ENCODE peak calls at places on chromosomes 2 and 18, in four cellular contexts. B, J, H and R are unnamed samples.

GRCh38 chr2:39642054-39642742 is 23.5 kb upstream of the TMEM178A start:
- DNase-seq in B (peak; percentile 80), J (peak; percentile 12), H (peak; percentile 13), R (peak; percentile 25)

GRCh38 chr2:24359701-24360049 is 661 bp downstream of the ITSN2 start:
- DNase-seq in B (no peak), J (peak; percentile 38), H (no peak), R (no peak)

GRCh38 chr2:119190726-119191125 is 32.2 kb upstream of the C1QL2 start:
- DNase-seq in B (no peak), J (no peak), H (no peak), R (no peak)

GRCh38 chr18:79546781-79547272 is 132.8 kb upstream of the CTDP1 start:
- DNase-seq in B (no peak), J (no peak), H (no peak), R (no peak)

GRCh38 chr2:20661028-20661980 is 5.6 kb upstream of the GDF7 start:
- DNase-seq in B (peak; percentile 78), J (peak; percentile 83), H (peak; percentile 69), R (peak; percentile 74)

GRCh38 chr2:10901160-10901559 is 10.6 kb upstream of the KCNF1 start:
- DNase-seq in B (no peak), J (no peak), H (peak; percentile 33), R (no peak)

GRCh38 chr2:157880927-157881326 is 4.8 kb upstream of the ACVR1 start:
- DNase-seq in B (no peak), J (no peak), H (no peak), R (no peak)

GRCh38 chr18:415627-416612 is 84.6 kb downstream of the COLEC12 start:
- DNase-seq in B (no peak), J (no peak), H (no peak), R (no peak)

GRCh38 chr2:151973901-151974199 is 125.0 kb downstream of the CACNB4 start:
- DNase-seq in B (peak; percentile 66), J (no peak), H (no peak), R (no peak)

GRCh38 chr2:8574196-8575010 is 107.5 kb upstream of the ID2 start:
- DNase-seq in B (peak; percentile 90), J (no peak), H (no peak), R (no peak)

GRCh38 chr2:120430957-120431356 is 85.0 kb downstream of the INHBB start:
- DNase-seq in B (no peak), J (no peak), H (no peak), R (no peak)

GRCh38 chr2:171566099-171566498 is 43.8 kb downstream of the CYBRD1 start:
- DNase-seq in B (no peak), J (no peak), H (no peak), R (no peak)

GRCh38 chr2:31384771-31385276 is 29.7 kb downstream of the XDH start:
- DNase-seq in B (no peak), J (no peak), H (peak; percentile 45), R (no peak)

GRCh38 chr18:80070825-80071224 is 36.6 kb downstream of the RBFA start:
- DNase-seq in B (no peak), J (no peak), H (no peak), R (no peak)

GRCh38 chr2:23760746-23761145 is 166.2 kb downstream of the ATAD2B start:
- DNase-seq in B (peak; percentile 7), J (no peak), H (peak; percentile 18), R (no peak)

GRCh38 chr2:49796221-49796705 is 641.9 kb upstream of the FSHR start:
- DNase-seq in B (no peak), J (no peak), H (no peak), R (no peak)

GRCh38 chr2:237922641-237923361 is 44.0 kb upstream of the UBE2F start:
- DNase-seq in B (no peak), J (no peak), H (peak; percentile 49), R (no peak)

GRCh38 chr18:44700652-44701051 is 20.0 kb downstream of the SETBP1 start:
- DNase-seq in B (no peak), J (no peak), H (no peak), R (no peak)

GRCh38 chr2:207438414-207439126 is 91.2 kb upstream of the CREB1 start:
- DNase-seq in B (no peak), J (no peak), H (no peak), R (no peak)

GRCh38 chr2:187851955-187852624 is 297.9 kb upstream of the TFPI start:
- DNase-seq in B (no peak), J (no peak), H (no peak), R (no peak)

GRCh38 chr18:26317353-26317865 is 91.2 kb downstream of the TAF4B start:
- DNase-seq in B (peak; percentile 8), J (no peak), H (no peak), R (no peak)

GRCh38 chr2:235302263-235302662 is 191.6 kb upstream of the AGAP1 start:
- DNase-seq in B (no peak), J (no peak), H (no peak), R (no peak)

GRCh38 chr18:3177902-3178687 is 41.7 kb downstream of the MYOM1 start:
- DNase-seq in B (no peak), J (peak; percentile 73), H (no peak), R (no peak)
- TF ChIP-seq REST in B (no peak), J (no peak), H (no peak), R (no peak)

GRCh38 chr2:225233234-225233633 is 166.3 kb upstream of the NYAP2 start:
- DNase-seq in B (no peak), J (peak; percentile 8), H (no peak), R (no peak)
- TF ChIP-seq TCF7L2 in B (no peak), J (no peak), H (no peak), R (no peak)

GRCh38 chr2:29317077-29317517 is 201.9 kb downstream of the CLIP4 start:
- DNase-seq in B (no peak), J (no peak), H (no peak), R (no peak)

GRCh38 chr2:29317801-29318485 is 202.7 kb downstream of the CLIP4 start:
- DNase-seq in B (no peak), J (no peak), H (no peak), R (no peak)

GRCh38 chr2:29310665-29311348 is 195.6 kb downstream of the CLIP4 start:
- DNase-seq in B (no peak), J (no peak), H (no peak), R (no peak)

GRCh38 chr2:29311458-29311857 is 196.2 kb downstream of the CLIP4 start:
- DNase-seq in B (no peak), J (no peak), H (no peak), R (no peak)

DNA sequence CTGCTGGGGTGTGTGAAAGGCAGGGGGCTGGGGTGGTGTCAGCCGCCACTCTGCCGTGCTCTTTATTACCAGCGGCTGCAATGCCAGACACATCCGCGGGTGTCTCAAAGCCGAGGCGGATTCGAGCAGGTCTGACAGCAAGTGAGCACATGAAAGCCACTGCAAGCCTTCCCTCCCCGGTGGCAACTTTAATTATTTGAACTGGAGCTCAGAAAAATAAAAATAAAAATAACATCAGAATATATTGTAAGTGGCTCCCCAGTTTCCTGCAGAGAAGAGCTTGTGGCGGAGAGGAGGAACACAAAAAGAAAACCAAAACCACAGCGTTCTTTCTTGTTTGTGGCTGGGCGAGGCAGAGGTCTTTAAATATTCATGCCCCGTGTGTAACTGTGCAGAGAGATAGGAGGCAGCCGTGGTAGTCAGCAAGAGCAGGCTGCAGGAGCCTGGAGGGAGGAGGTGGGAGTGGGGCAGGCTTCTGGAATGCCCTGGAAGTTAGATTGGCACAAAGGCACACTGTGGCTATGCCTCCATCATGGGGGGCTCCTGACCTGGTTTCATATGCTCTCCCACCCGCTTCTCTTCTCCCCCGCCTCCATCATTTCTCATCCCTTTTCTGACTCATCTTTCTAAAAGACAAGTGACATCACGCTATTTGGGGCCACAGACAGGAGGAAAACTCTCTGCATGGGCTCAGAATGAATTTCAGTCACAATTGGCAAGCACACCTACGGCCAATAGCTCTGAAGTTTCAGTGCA is 199.8 kb downstream of the CLIP4 start:
- DNase-seq in B (no peak), J (no peak), H (no peak), R (no peak)
- TF ChIP-seq CTCF in B (no peak), J (no peak), H (no peak), R (no peak)

GRCh38 chr2:148020358-148021058 is at the start of gene ORC4:
- DNase-seq in B (peak; percentile 100), J (peak; percentile 99), H (peak; percentile 98), R (peak; percentile 95)
- TF ChIP-seq REST in B (no peak), J (no peak), H (no peak), R (no peak)

GRCh38 chr2:212921711-212922110 is 229.7 kb downstream of the IKZF2 start:
- DNase-seq in B (no peak), J (no peak), H (no peak), R (no peak)

GRCh38 chr2:212921061-212921460 is 230.4 kb downstream of the IKZF2 start:
- DNase-seq in B (no peak), J (no peak), H (no peak), R (no peak)

GRCh38 chr2:212918336-212918735 is 233.1 kb downstream of the IKZF2 start:
- DNase-seq in B (no peak), J (no peak), H (no peak), R (no peak)

GRCh38 chr2:212922701-212923100 is 228.7 kb downstream of the IKZF2 start:
- DNase-seq in B (no peak), J (no peak), H (no peak), R (no peak)

GRCh38 chr2:212919238-212919637 is 232.2 kb downstream of the IKZF2 start:
- DNase-seq in B (no peak), J (no peak), H (no peak), R (no peak)
- TF ChIP-seq TCF7L2 in B (no peak), J (no peak), H (no peak), R (no peak)